ENCODE peak calls at places on chromosome 5, in four cellular contexts. A is adrenal gland, W is testis, Y is ovary. P is an unnamed sample.

GRCh38 chr5:37370550-37370863 is 399 bp downstream of the NUP155 start:
- DNase-seq in A (no peak), Y (no peak), W (no peak), P (peak; percentile 50)

GRCh38 chr5:133485468-133485867 is 126.9 kb downstream of the FSTL4 start:
- DNase-seq in Y (no peak), A (no peak), W (no peak), P (no peak)

GRCh38 chr5:171945476-171945875 is 61.0 kb downstream of the FBXW11 start:
- DNase-seq in Y (no peak), W (no peak), A (no peak), P (no peak)

GRCh38 chr5:76766746-76767145 is 50.8 kb downstream of the F2R start:
- DNase-seq in W (no peak), Y (no peak), A (no peak), P (no peak)

GRCh38 chr5:11719888-11720481 is 184.3 kb downstream of the CTNND2 start:
- DNase-seq in W (peak; percentile 83), Y (no peak), A (peak; percentile 32), P (peak; percentile 12)

GRCh38 chr5:29758986-29759421 is 1434.5 kb upstream of the CDH6 start:
- DNase-seq in W (no peak), A (no peak), Y (no peak), P (no peak)

GRCh38 chr5:111670826-111671492 is 86.0 kb downstream of the NREP start:
- DNase-seq in W (no peak), A (no peak), Y (no peak), P (no peak)

GRCh38 chr5:93189707-93190120 is 391.3 kb downstream of the NR2F1-AS1 start:
- DNase-seq in Y (no peak), W (no peak), A (no peak), P (no peak)

GRCh38 chr5:159669559-159669958 is 246.7 kb upstream of the ADRA1B start:
- DNase-seq in W (no peak), Y (no peak), A (no peak), P (no peak)

GRCh38 chr5:8829322-8830029 is 716.4 kb downstream of the SEMA5A start:
- DNase-seq in W (no peak), A (peak; percentile 19), Y (no peak), P (no peak)

GRCh38 chr5:123285122-123286011 is 137.8 kb downstream of the CEP120 start:
- DNase-seq in W (peak; percentile 39), Y (peak; percentile 36), A (no peak), P (no peak)

GRCh38 chr5:175524211-175524610 is 45.9 kb downstream of the SFXN1 start:
- DNase-seq in A (no peak), W (no peak), Y (no peak), P (no peak)

GRCh38 chr5:143400541-143401252 is 2.8 kb downstream of the NR3C1 start:
- DNase-seq in Y (no peak), A (no peak), W (peak; percentile 20), P (no peak)

GRCh38 chr5:161446655-161447054 is 99.9 kb downstream of the GABRB2 start:
- DNase-seq in Y (no peak), W (no peak), A (peak; percentile 28), P (no peak)

GRCh38 chr5:149765932-149766331 is 35.8 kb downstream of the PPARGC1B start:
- DNase-seq in Y (no peak), W (no peak), A (no peak), P (peak; percentile 59)

GRCh38 chr5:135631356-135631755 is 52.6 kb upstream of the CXCL14 start:
- DNase-seq in A (no peak), W (no peak), Y (no peak), P (no peak)

GRCh38 chr5:18811616-18812015 is 1176.4 kb downstream of the CDH18 start:
- DNase-seq in W (no peak), A (no peak), Y (no peak), P (no peak)

GRCh38 chr5:147539053-147539452 is 29.2 kb upstream of the DPYSL3 start:
- DNase-seq in W (no peak), A (peak; percentile 36), Y (no peak), P (no peak)

GRCh38 chr5:133709074-133709676 is 96.8 kb upstream of the FSTL4 start:
- DNase-seq in W (no peak), A (no peak), Y (no peak), P (no peak)

GRCh38 chr5:30324083-30324482 is 869.4 kb upstream of the CDH6 start:
- DNase-seq in A (no peak), W (no peak), Y (no peak), P (no peak)

GRCh38 chr5:175654807-175655206 is 3.1 kb upstream of the HRH2 start:
- DNase-seq in A (no peak), Y (no peak), W (no peak), P (no peak)

GRCh38 chr5:30347858-30348257 is 845.6 kb upstream of the CDH6 start:
- DNase-seq in W (no peak), A (no peak), Y (no peak), P (no peak)

GRCh38 chr5:39437469-39437868 is 12.7 kb upstream of the DAB2 start:
- DNase-seq in Y (no peak), A (no peak), W (no peak), P (no peak)

GRCh38 chr5:171580506-171581265 is 161.2 kb downstream of the FGF18 start:
- DNase-seq in W (peak; percentile 28), A (no peak), Y (no peak), P (no peak)

GRCh38 chr5:110727025-110727314 is 499 bp upstream of the TMEM232 start:
- DNase-seq in W (no peak), A (no peak), Y (no peak), P (no peak)

GRCh38 chr5:132961887-132962286 is 1.5 kb downstream of the AFF4 start:
- DNase-seq in A (peak; percentile 48), Y (no peak), W (peak; percentile 50), P (peak; percentile 33)

GRCh38 chr5:95841914-95842812 is 19.6 kb upstream of the GLRX start:
- DNase-seq in Y (no peak), W (no peak), A (no peak), P (no peak)

GRCh38 chr5:89728750-89729149 is 680.8 kb downstream of the CETN3 start:
- DNase-seq in W (peak; percentile 60), A (peak; percentile 9), Y (peak; percentile 35), P (no peak)

GRCh38 chr5:148730955-148731898 is 76.9 kb upstream of the HTR4 start:
- DNase-seq in Y (peak; percentile 54), W (peak; percentile 93), A (peak; percentile 88), P (peak; percentile 82)

GRCh38 chr5:151721087-151721646 is 34.5 kb upstream of the SPARC start:
- DNase-seq in A (no peak), W (no peak), Y (no peak), P (no peak)

GRCh38 chr5:54388811-54389210 is 66.7 kb upstream of the HSPB3 start:
- DNase-seq in Y (no peak), A (no peak), W (no peak), P (no peak)

GRCh38 chr5:87137280-87137679 is 130.4 kb upstream of the RASA1 start:
- DNase-seq in W (peak; percentile 57), A (no peak), Y (no peak), P (no peak)

GRCh38 chr5:76733049-76733417 is 17.1 kb downstream of the F2R start:
- DNase-seq in W (no peak), A (no peak), Y (no peak), P (no peak)

DNA sequence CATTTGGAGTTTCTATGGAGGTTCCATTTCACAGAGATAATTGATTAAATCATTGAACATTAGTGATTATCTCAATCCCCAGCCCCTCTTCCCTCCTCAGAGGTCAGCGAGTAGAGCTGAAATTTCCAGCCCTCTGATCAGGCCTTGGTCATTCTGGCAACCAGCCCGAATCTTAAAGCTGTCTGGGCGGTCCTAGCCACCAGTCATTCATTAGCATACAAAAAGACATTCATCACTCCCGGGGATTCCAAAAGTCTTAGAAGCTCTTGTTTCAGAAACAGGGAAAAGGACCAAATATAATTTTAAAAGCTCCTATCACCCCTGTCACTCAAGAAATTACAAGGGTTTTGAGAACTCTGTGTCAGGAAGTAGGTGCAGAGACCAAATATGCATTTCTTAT is 41.3 kb downstream of the ZNF474 start:
- DNase-seq in W (no peak), A (no peak), Y (no peak), P (peak; percentile 4)
- TF ChIP-seq POLR2A in W (no peak), A (no peak), Y (no peak), P (no peak)

GRCh38 chr5:74935752-74936091 is 69.5 kb upstream of the FAM169A start:
- DNase-seq in Y (no peak), A (no peak), W (no peak), P (no peak)

GRCh38 chr5:74938250-74938649 is 72.1 kb upstream of the FAM169A start:
- DNase-seq in Y (no peak), A (no peak), W (no peak), P (no peak)

GRCh38 chr5:74940782-74941363 is 74.7 kb upstream of the FAM169A start:
- DNase-seq in A (no peak), Y (no peak), W (no peak), P (no peak)

GRCh38 chr5:74934949-74935751 is 69.0 kb upstream of the FAM169A start:
- DNase-seq in A (no peak), Y (no peak), W (peak; percentile 28), P (peak; percentile 9)
- TF ChIP-seq POLR2A in A (no peak), Y (no peak), W (no peak), P (no peak)

GRCh38 chr5:157855404-157855994 is 3.4 kb downstream of the CLINT1 start:
- DNase-seq in A (peak; percentile 56), Y (peak; percentile 31), W (peak; percentile 72), P (peak; percentile 63)

GRCh38 chr5:157859227-157859575 is 256 bp upstream of the CLINT1 start:
- DNase-seq in A (no peak), Y (no peak), W (no peak), P (no peak)

GRCh38 chr5:157860898-157861894 is 2.3 kb upstream of the CLINT1 start:
- DNase-seq in W (no peak), A (no peak), Y (no peak), P (peak; percentile 31)

GRCh38 chr5:157857821-157858526 is 971 bp downstream of the CLINT1 start:
- DNase-seq in Y (no peak), A (no peak), W (no peak), P (peak; percentile 39)

GRCh38 chr5:157858527-157859226 is at the start of gene CLINT1:
- DNase-seq in A (peak; percentile 92), W (peak; percentile 95), Y (peak; percentile 91), P (peak; percentile 88)
- TF ChIP-seq POLR2A in A (peak; percentile 38), W (no peak), Y (peak; percentile 61), P (peak; percentile 74)

GRCh38 chr5:68215208-68215887 is at the start of gene PIK3R1:
- DNase-seq in Y (peak; percentile 96), W (peak; percentile 96), A (peak; percentile 95), P (peak; percentile 97)
- TF ChIP-seq POLR2A in Y (peak; percentile 95), W (peak; percentile 88), A (peak; percentile 85), P (peak; percentile 86)

DNA sequence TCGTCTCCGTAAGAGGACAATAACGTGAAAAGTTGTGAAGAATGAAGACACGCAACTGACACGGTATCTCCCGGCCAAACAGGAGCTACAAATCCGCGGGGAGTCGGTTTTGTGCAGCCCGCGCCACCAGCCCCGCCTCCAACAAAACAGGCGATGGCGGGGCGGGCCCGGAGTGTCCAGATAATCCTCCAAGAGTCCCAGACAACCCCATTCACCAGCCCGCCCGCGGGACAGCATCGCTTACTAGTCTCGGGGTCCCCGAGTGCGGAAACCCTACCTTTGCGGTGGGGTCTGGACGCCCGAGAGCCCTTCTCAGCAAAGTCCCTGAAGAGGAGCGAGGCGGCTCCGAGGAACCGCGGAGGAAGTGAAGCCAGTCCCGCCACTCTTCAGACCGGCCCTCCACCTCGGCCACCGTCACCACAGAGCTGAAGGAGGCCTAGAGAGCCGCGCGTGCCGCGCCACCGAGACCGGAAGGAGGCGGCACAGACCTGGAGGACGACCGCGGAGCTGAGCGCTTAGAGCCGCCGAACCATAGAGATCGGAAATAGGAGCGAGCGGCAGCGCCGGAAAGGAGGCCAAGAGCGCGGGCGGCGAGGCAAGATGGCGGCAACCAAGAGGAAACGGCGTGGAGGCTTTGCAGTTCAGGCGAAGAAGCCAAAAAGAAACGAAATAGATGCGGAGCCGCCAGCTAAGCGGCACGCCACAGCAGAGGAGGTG is at the start of the genes BRIX1 and RAD1:
- DNase-seq in A (peak; percentile 97), W (peak; percentile 98), Y (peak; percentile 92), P (peak; percentile 97)
- TF ChIP-seq POLR2A in A (peak; percentile 73), W (no peak), Y (peak; percentile 16), P (peak; percentile 95)

P was measured in erythroblast.